ENCODE peak calls at places on chromosomes 2 and 18, in four cellular contexts. Y is NCI-H1105; H is activated effector memory CD4-positive, alpha-beta T cell treated with Interleukin-2 at 50 U/mL for 16 hours; E is hepatic stellate cell. F is an unnamed sample.
A peak's percentile ranks its signal among the peaks of the same experiment; 100 is the strongest.

GRCh38 chr2:41963661-41964525 is 83.9 kb upstream of the PKDCC start:
- DNase-seq in Y (peak; percentile 3), E (no peak), H (no peak), F (no peak)

GRCh38 chr2:213246665-213247281 is 37.5 kb upstream of the SPAG16 start:
- DNase-seq in Y (peak; percentile 23), H (no peak), E (no peak), F (peak; percentile 47)

GRCh38 chr18:49339146-49339545 is 121.3 kb downstream of the DYM start:
- DNase-seq in H (no peak), E (no peak), Y (no peak), F (no peak)

GRCh38 chr2:127217470-127218325 is 2.4 kb downstream of the CYP27C1 start:
- DNase-seq in E (no peak), H (no peak), Y (no peak), F (no peak)

GRCh38 chr2:101710036-101710689 is 12.7 kb downstream of the MAP4K4 start:
- DNase-seq in H (no peak), Y (no peak), E (no peak), F (no peak)

GRCh38 chr2:216404010-216404618 is 8.2 kb upstream of the SMARCAL1 start:
- DNase-seq in E (peak; percentile 22), H (peak; percentile 14), Y (peak; percentile 5), F (peak; percentile 49)

GRCh38 chr2:239337122-239337876 is 63.5 kb downstream of the HDAC4 start:
- DNase-seq in H (no peak), Y (no peak), E (no peak), F (no peak)

GRCh38 chr18:71707985-71708500 is 836.1 kb downstream of the CBLN2 start:
- DNase-seq in E (no peak), Y (no peak), H (no peak), F (no peak)

GRCh38 chr2:61016392-61017002 is 1.0 kb upstream of the PEX13 start:
- DNase-seq in H (no peak), Y (no peak), E (no peak), F (peak; percentile 48)

GRCh38 chr2:95349568-95350319 is 52.6 kb downstream of the KCNIP3 start:
- DNase-seq in H (no peak), E (no peak), Y (no peak), F (no peak)

GRCh38 chr2:9791711-9792110 is 51.6 kb upstream of the TAF1B start:
- DNase-seq in E (no peak), H (no peak), Y (no peak), F (no peak)

GRCh38 chr2:216215991-216216390 is 106.8 kb downstream of the XRCC5 start:
- DNase-seq in Y (no peak), H (no peak), E (no peak), F (no peak)

GRCh38 chr2:27889774-27890145 is 427 bp downstream of the RBKS start:
- DNase-seq in E (no peak), Y (no peak), H (no peak), F (no peak)

GRCh38 chr2:153179808-153180207 is 298.8 kb downstream of the RPRM start:
- DNase-seq in E (no peak), Y (no peak), H (no peak), F (no peak)

GRCh38 chr18:67463829-67464228 is 52.7 kb downstream of the DSEL start:
- DNase-seq in E (no peak), Y (no peak), H (no peak), F (no peak)

GRCh38 chr2:62573137-62573731 is 67.2 kb upstream of the TMEM17 start:
- DNase-seq in E (no peak), Y (no peak), H (no peak), F (no peak)

GRCh38 chr2:43469713-43470112 is 126.1 kb downstream of the THADA start:
- DNase-seq in H (no peak), E (no peak), Y (no peak), F (no peak)

GRCh38 chr2:151437630-151438029 is 27.9 kb downstream of the RIF1 start:
- DNase-seq in Y (no peak), E (peak; percentile 7), H (no peak), F (no peak)

GRCh38 chr2:45570671-45571334 is 40.3 kb downstream of the SRBD1 start:
- DNase-seq in H (no peak), Y (no peak), E (no peak), F (no peak)

GRCh38 chr2:121360566-121361300 is 75.7 kb upstream of the TFCP2L1 start:
- DNase-seq in Y (no peak), E (peak; percentile 49), H (no peak), F (no peak)

GRCh38 chr2:191259001-191259400 is 13.8 kb downstream of the MYO1B start:
- DNase-seq in H (no peak), Y (no peak), E (no peak), F (no peak)

GRCh38 chr18:79853303-79853992 is 55.7 kb downstream of the KCNG2 start:
- DNase-seq in H (no peak), E (no peak), Y (no peak), F (no peak)

GRCh38 chr2:40658917-40659316 is 207.0 kb upstream of the SLC8A1 start:
- DNase-seq in E (peak; percentile 3), H (no peak), Y (no peak), F (no peak)